ENCODE peak calls at places on chromosomes 5 and 9, in four cellular contexts. T is SJSA1, P is SHP77 treated with DMSO at 0.1 percent for 48 hours, L is activated T-helper 1 cell treated with Interleukin-2 at 50 U/mL for 16 hours. D is an unnamed sample.

GRCh38 chr5:81209869-81210268 is 23.3 kb upstream of the CKMT2 start:
- DNase-seq in T (no peak), P (no peak), L (no peak), D (no peak)

GRCh38 chr9:130587921-130588320 is 8.5 kb downstream of the FUBP3 start:
- DNase-seq in T (no peak), P (no peak), L (no peak), D (no peak)

GRCh38 chr5:151799407-151799806 is 27.7 kb downstream of the G3BP1 start:
- DNase-seq in T (no peak), P (no peak), L (no peak), D (no peak)

GRCh38 chr9:93091453-93092081 is 4.5 kb upstream of the CARD19 start:
- DNase-seq in T (peak), P (no peak), L (no peak), D (no peak)

GRCh38 chr9:129143461-129143927 is 32.3 kb downstream of the PTPA start:
- DNase-seq in T (no peak), P (no peak), L (no peak), D (no peak)

GRCh38 chr9:109098960-109099308 is 20.8 kb downstream of the TMEM245 start:
- DNase-seq in T (no peak), P (no peak), L (no peak), D (no peak)

GRCh38 chr5:167658890-167659289 is 632.6 kb upstream of the WWC1 start:
- DNase-seq in T (peak), P (no peak), L (no peak), D (no peak)

GRCh38 chr5:176900783-176901204 is 1.6 kb upstream of the HK3 start:
- DNase-seq in T (no peak), P (no peak), L (no peak), D (no peak)

GRCh38 chr5:79070002-79070567 is 518 bp downstream of the BHMT2 start:
- DNase-seq in T (no peak), P (peak), L (no peak), D (no peak)

GRCh38 chr9:9752722-9753121 is 860.1 kb downstream of the PTPRD start:
- DNase-seq in T (no peak), P (no peak), L (no peak), D (no peak)

GRCh38 chr9:14671327-14671840 is 21.8 kb downstream of the ZDHHC21 start:
- DNase-seq in T (no peak), P (no peak), L (no peak), D (no peak)

GRCh38 chr5:17838506-17838905 is 204.2 kb downstream of the TAF11L14 start:
- DNase-seq in T (no peak), P (no peak), L (no peak), D (no peak)

GRCh38 chr5:919356-920000 is 26.8 kb downstream of the TRIP13 start:
- DNase-seq in T (peak), P (no peak), L (no peak), D (no peak)

GRCh38 chr5:54279960-54280359 is 30.4 kb downstream of the ARL15 start:
- DNase-seq in T (no peak), P (no peak), L (no peak), D (no peak)

GRCh38 chr5:78647838-78648358 is 674 bp downstream of the LHFPL2 start:
- DNase-seq in T (peak), P (no peak), L (no peak), D (no peak)

GRCh38 chr5:171422902-171423663 is 3.6 kb downstream of the FGF18 start:
- DNase-seq in T (no peak), P (no peak), L (no peak), D (no peak)

GRCh38 chr9:82031538-82032280 is 43.1 kb downstream of the SPATA31D1 start:
- DNase-seq in T (peak), P (no peak), L (no peak), D (no peak)

GRCh38 chr9:76374702-76375543 is 19.3 kb downstream of the RFK start:
- DNase-seq in T (peak), P (peak), L (no peak), D (no peak)

GRCh38 chr5:159971931-159972461 is 36.9 kb upstream of the TTC1 start:
- DNase-seq in T (no peak), P (no peak), L (no peak), D (no peak)

GRCh38 chr5:160171656-160172055 is 52.4 kb upstream of the PWWP2A start:
- DNase-seq in T (no peak), P (no peak), L (no peak), D (no peak)

GRCh38 chr9:37617837-37618236 is 25.4 kb upstream of the TOMM5 start:
- DNase-seq in T (no peak), P (no peak), L (no peak), D (no peak)

GRCh38 chr9:86020731-86021130 is 78.6 kb downstream of the GOLM1 start:
- DNase-seq in T (no peak), P (no peak), L (no peak), D (no peak)

GRCh38 chr5:135367554-135367953 is 31.5 kb downstream of the MACROH2A1 start:
- DNase-seq in T (no peak), P (no peak), L (no peak), D (no peak)

GRCh38 chr9:122186777-122187176 is 27.1 kb downstream of the MORN5 start:
- DNase-seq in T (no peak), P (no peak), L (no peak), D (no peak)

GRCh38 chr9:78001946-78002731 is 29.5 kb downstream of the GNAQ start:
- DNase-seq in T (no peak), P (no peak), L (no peak), D (no peak)

D was measured in effector memory CD4-positive, alpha-beta T cell.